ENCODE peak calls at places on chromosomes 4 and X, in six cellular contexts. One of them, this sample, is unnamed. For H3K27me3 and H3K4me1, the result is how much of the 10 kb centered on the place peaks cover.

GRCh38 chr4:72318771-72319170 is 250.2 kb downstream of the ADAMTS3 start:
- DNase-seq in vagina: no peak
- DNase-seq in thyroid gland: no peak
- DNase-seq in heart left ventricle: no peak
- DNase-seq in HCT116: no peak
- DNase-seq in stomach: no peak
- DNase-seq in this sample: no peak

GRCh38 chrX:132958086-132958703 is at the start of gene HS6ST2:
- DNase-seq in vagina: no peak
- DNase-seq in thyroid gland: no peak
- DNase-seq in heart left ventricle: no peak
- DNase-seq in HCT116: peak
- DNase-seq in stomach: no peak
- DNase-seq in this sample: no peak

GRCh38 chr4:152970102-152970820 is 34.1 kb downstream of the FHDC1 start:
- DNase-seq in vagina: peak
- DNase-seq in thyroid gland: no peak
- DNase-seq in heart left ventricle: no peak
- DNase-seq in HCT116: no peak
- DNase-seq in stomach: no peak
- DNase-seq in this sample: no peak

GRCh38 chr4:138021116-138021820 is 220.9 kb downstream of the SLC7A11 start:
- DNase-seq in vagina: no peak
- DNase-seq in thyroid gland: no peak
- DNase-seq in heart left ventricle: no peak
- DNase-seq in HCT116: no peak
- DNase-seq in stomach: no peak
- DNase-seq in this sample: no peak

GRCh38 chr4:128812360-128812958 is 3.0 kb downstream of the JADE1 start:
- DNase-seq in vagina: no peak
- DNase-seq in thyroid gland: peak
- DNase-seq in heart left ventricle: no peak
- DNase-seq in HCT116: peak
- DNase-seq in stomach: peak
- DNase-seq in this sample: peak

GRCh38 chrX:136146614-136147319 is 566 bp upstream of the FHL1 start:
- DNase-seq in vagina: no peak
- DNase-seq in thyroid gland: peak
- DNase-seq in heart left ventricle: no peak
- DNase-seq in HCT116: no peak
- DNase-seq in stomach: no peak
- DNase-seq in this sample: no peak

GRCh38 chrX:24646745-24647182 is 383 bp downstream of the PCYT1B start:
- DNase-seq in vagina: no peak
- DNase-seq in thyroid gland: no peak
- DNase-seq in heart left ventricle: no peak
- DNase-seq in HCT116: no peak
- DNase-seq in stomach: no peak
- DNase-seq in this sample: no peak

GRCh38 chr4:2338754-2339457 is 77.0 kb upstream of the MXD4 start:
- DNase-seq in vagina: no peak
- DNase-seq in thyroid gland: peak
- DNase-seq in heart left ventricle: no peak
- DNase-seq in HCT116: no peak
- DNase-seq in stomach: peak
- DNase-seq in this sample: no peak

GRCh38 chr4:82780398-82781231 is 18.0 kb downstream of the SCD5 start:
- DNase-seq in vagina: peak
- DNase-seq in thyroid gland: peak
- DNase-seq in heart left ventricle: peak
- DNase-seq in HCT116: no peak
- DNase-seq in stomach: peak
- DNase-seq in this sample: peak

GRCh38 chrX:141341341-141341740 is 99.0 kb upstream of the SPANXC start:
- DNase-seq in vagina: no peak
- DNase-seq in thyroid gland: no peak
- DNase-seq in heart left ventricle: no peak
- DNase-seq in HCT116: no peak
- DNase-seq in stomach: no peak
- DNase-seq in this sample: no peak

GRCh38 chr4:1410491-1411325 is 4.5 kb upstream of the NKX1-1 start:
- DNase-seq in vagina: peak
- DNase-seq in thyroid gland: peak
- DNase-seq in heart left ventricle: peak
- DNase-seq in HCT116: no peak
- DNase-seq in stomach: peak
- DNase-seq in this sample: no peak

GRCh38 chr4:185529413-185529812 is 5.9 kb downstream of the PDLIM3 start:
- DNase-seq in vagina: no peak
- DNase-seq in thyroid gland: no peak
- DNase-seq in heart left ventricle: no peak
- DNase-seq in HCT116: no peak
- DNase-seq in stomach: peak
- DNase-seq in this sample: no peak

GRCh38 chr4:42436950-42437349 is 39.7 kb downstream of the SHISA3 start:
- DNase-seq in vagina: no peak
- DNase-seq in thyroid gland: no peak
- DNase-seq in heart left ventricle: no peak
- DNase-seq in HCT116: no peak
- DNase-seq in stomach: no peak
- DNase-seq in this sample: no peak

GRCh38 chr4:57044996-57045395 is 65.2 kb downstream of the IGFBP7 start:
- DNase-seq in vagina: no peak
- DNase-seq in thyroid gland: no peak
- DNase-seq in heart left ventricle: no peak
- DNase-seq in HCT116: no peak
- DNase-seq in stomach: no peak
- DNase-seq in this sample: no peak

GRCh38 chr4:75895744-75896314 is 6.4 kb downstream of the PPEF2 start:
- DNase-seq in vagina: no peak
- DNase-seq in thyroid gland: no peak
- DNase-seq in heart left ventricle: no peak
- DNase-seq in HCT116: peak
- DNase-seq in stomach: no peak
- DNase-seq in this sample: no peak

GRCh38 chr4:145735330-145735638 is 55.3 kb downstream of the C4orf51 start:
- DNase-seq in vagina: no peak
- DNase-seq in thyroid gland: no peak
- DNase-seq in heart left ventricle: no peak
- DNase-seq in HCT116: no peak
- DNase-seq in stomach: no peak
- DNase-seq in this sample: no peak

GRCh38 chr4:169100656-169101055 is 90.6 kb upstream of the CBR4 start:
- DNase-seq in vagina: no peak
- DNase-seq in thyroid gland: no peak
- DNase-seq in heart left ventricle: no peak
- DNase-seq in HCT116: no peak
- DNase-seq in stomach: no peak
- DNase-seq in this sample: no peak
- H3K27me3 ChIP-seq in vagina: under half
- H3K27me3 ChIP-seq in thyroid gland: under half
- H3K27me3 ChIP-seq in heart left ventricle: under half
- H3K27me3 ChIP-seq in HCT116: under half
- H3K27me3 ChIP-seq in stomach: under half
- H3K27me3 ChIP-seq in this sample: under half

GRCh38 chrX:41005445-41005992 is 79.7 kb upstream of the USP9X start:
- DNase-seq in vagina: no peak
- DNase-seq in thyroid gland: no peak
- DNase-seq in heart left ventricle: no peak
- DNase-seq in HCT116: no peak
- DNase-seq in stomach: no peak
- DNase-seq in this sample: no peak

GRCh38 chrX:41001327-41001726 is 83.9 kb upstream of the USP9X start:
- DNase-seq in vagina: no peak
- DNase-seq in thyroid gland: no peak
- DNase-seq in heart left ventricle: no peak
- DNase-seq in HCT116: no peak
- DNase-seq in stomach: no peak
- DNase-seq in this sample: no peak

GRCh38 chrX:41003501-41004286 is 81.6 kb upstream of the USP9X start:
- DNase-seq in vagina: no peak
- DNase-seq in thyroid gland: no peak
- DNase-seq in heart left ventricle: no peak
- DNase-seq in HCT116: no peak
- DNase-seq in stomach: no peak
- DNase-seq in this sample: no peak

GRCh38 chrX:40998123-40998522 is 87.1 kb upstream of the USP9X start:
- DNase-seq in vagina: no peak
- DNase-seq in thyroid gland: no peak
- DNase-seq in heart left ventricle: no peak
- DNase-seq in HCT116: no peak
- DNase-seq in stomach: no peak
- DNase-seq in this sample: no peak

DNA sequence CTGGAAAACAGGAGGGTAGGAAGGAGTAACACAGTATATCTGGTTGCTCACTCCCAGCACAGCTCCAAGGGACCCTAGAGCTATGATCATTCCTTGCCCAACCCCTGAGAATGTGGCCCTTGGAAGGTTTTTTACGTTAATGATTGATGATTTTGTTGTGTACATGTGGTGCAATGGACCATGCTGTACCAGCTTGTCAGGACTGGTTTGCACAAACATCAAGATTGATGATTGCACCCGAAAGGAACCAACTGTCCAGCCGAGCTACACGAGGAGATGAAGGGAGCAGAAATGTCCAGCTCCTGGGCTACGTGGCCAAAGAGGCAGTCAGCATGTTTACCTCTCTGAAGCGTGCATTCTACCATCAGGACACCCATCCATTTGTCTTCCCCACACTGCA is 83.2 kb upstream of the USP9X start:
- DNase-seq in vagina: no peak
- DNase-seq in thyroid gland: no peak
- DNase-seq in heart left ventricle: no peak
- DNase-seq in HCT116: no peak
- DNase-seq in stomach: no peak
- DNase-seq in this sample: no peak
- TF ChIP-seq POLR2A in vagina: no peak
- TF ChIP-seq POLR2A in thyroid gland: no peak
- TF ChIP-seq POLR2A in heart left ventricle: no peak
- TF ChIP-seq POLR2A in HCT116: no peak
- TF ChIP-seq POLR2A in stomach: no peak
- TF ChIP-seq POLR2A in this sample: no peak

DNA sequence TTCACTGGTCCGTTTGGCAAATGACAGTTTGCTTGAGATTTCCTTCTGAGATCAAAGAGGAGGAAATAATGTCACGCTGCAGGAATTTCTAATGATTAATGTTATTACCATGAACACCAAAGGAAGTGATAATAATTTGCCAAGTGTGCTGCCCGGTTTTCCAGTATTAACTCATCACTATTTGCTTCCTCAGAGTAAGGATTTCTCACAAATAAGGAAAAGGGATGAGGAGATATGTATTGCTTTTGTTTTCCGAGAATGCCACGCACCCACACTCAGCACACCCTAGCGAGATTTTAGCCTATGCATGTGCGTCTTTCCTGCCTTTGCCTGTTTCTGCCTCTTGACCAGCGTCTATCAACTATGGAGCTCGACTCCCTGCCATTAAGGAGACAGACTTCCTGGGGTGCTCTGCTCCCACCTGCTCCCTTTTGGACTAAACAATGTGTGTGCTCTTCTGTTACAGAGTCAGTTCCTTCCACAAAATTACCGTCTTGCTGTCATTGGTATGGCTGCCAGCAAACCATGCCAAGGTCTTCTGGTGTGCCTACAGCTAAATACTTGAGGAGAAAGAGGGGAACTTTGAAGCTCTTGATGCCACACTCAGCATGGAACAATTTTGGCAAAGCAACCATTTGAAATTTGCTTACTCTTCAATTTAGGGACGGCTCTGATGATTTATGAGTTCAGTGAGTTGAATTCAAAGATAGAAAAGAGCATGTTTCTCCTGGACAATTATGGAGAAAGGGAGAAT is 393.1 kb upstream of the ZFP42 start:
- DNase-seq in vagina: no peak
- DNase-seq in thyroid gland: no peak
- DNase-seq in heart left ventricle: no peak
- DNase-seq in HCT116: no peak
- DNase-seq in stomach: no peak
- DNase-seq in this sample: no peak
- H3K4me1 ChIP-seq in vagina: under half
- H3K4me1 ChIP-seq in thyroid gland: under half
- H3K4me1 ChIP-seq in heart left ventricle: under half
- H3K4me1 ChIP-seq in HCT116: under half
- H3K4me1 ChIP-seq in stomach: under half
- H3K4me1 ChIP-seq in this sample: under half

DNA sequence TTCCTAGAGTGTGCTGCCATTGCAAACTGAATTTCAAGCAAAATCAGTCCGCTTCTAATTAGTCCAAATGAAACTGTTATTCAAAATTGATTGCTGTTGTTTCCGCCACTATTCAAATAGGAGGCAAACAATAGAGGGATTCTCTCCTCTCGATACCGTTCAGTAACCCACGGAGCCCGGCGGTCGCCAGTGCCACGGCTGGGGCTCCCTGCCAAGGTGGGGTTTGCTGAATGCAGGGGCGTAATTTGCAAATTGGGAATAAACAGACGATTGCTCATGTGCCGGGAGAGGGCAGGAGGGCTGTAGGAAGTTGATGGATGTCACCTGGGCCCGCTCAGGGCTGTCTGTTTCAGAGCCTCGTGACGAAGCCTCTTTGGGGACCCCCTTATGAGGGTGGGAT is 8.8 kb downstream of the ADRA2C start:
- DNase-seq in vagina: no peak
- DNase-seq in thyroid gland: no peak
- DNase-seq in heart left ventricle: no peak
- DNase-seq in HCT116: no peak
- DNase-seq in stomach: no peak
- DNase-seq in this sample: no peak
- H3K27me3 ChIP-seq in vagina: under half
- H3K27me3 ChIP-seq in thyroid gland: under half
- H3K27me3 ChIP-seq in heart left ventricle: half or more
- H3K27me3 ChIP-seq in HCT116: under half
- H3K27me3 ChIP-seq in stomach: half or more
- H3K27me3 ChIP-seq in this sample: under half

GRCh38 chr4:15476396-15476795 is 6.7 kb downstream of the CC2D2A start:
- DNase-seq in vagina: no peak
- DNase-seq in thyroid gland: no peak
- DNase-seq in heart left ventricle: no peak
- DNase-seq in HCT116: no peak
- DNase-seq in stomach: no peak
- DNase-seq in this sample: no peak

GRCh38 chr4:15478724-15479088 is 9.0 kb downstream of the CC2D2A start:
- DNase-seq in vagina: no peak
- DNase-seq in thyroid gland: no peak
- DNase-seq in heart left ventricle: no peak
- DNase-seq in HCT116: no peak
- DNase-seq in stomach: no peak
- DNase-seq in this sample: no peak

GRCh38 chr4:15482346-15482745 is 12.7 kb downstream of the CC2D2A start:
- DNase-seq in vagina: no peak
- DNase-seq in thyroid gland: no peak
- DNase-seq in heart left ventricle: no peak
- DNase-seq in HCT116: no peak
- DNase-seq in stomach: no peak
- DNase-seq in this sample: no peak

GRCh38 chr4:15479913-15480185 is 10.2 kb downstream of the CC2D2A start:
- DNase-seq in vagina: no peak
- DNase-seq in thyroid gland: no peak
- DNase-seq in heart left ventricle: no peak
- DNase-seq in HCT116: no peak
- DNase-seq in stomach: no peak
- DNase-seq in this sample: no peak

GRCh38 chr4:15479089-15479912 is 9.6 kb downstream of the CC2D2A start:
- DNase-seq in vagina: no peak
- DNase-seq in thyroid gland: peak
- DNase-seq in heart left ventricle: no peak
- DNase-seq in HCT116: peak
- DNase-seq in stomach: peak
- DNase-seq in this sample: no peak
- TF ChIP-seq POLR2A in vagina: no peak
- TF ChIP-seq POLR2A in thyroid gland: peak
- TF ChIP-seq POLR2A in heart left ventricle: no peak
- TF ChIP-seq POLR2A in HCT116: peak
- TF ChIP-seq POLR2A in stomach: no peak
- TF ChIP-seq POLR2A in this sample: no peak

This sample was measured in tibial nerve.